ENCODE peak calls at places on chromosome 16, in ten cellular contexts. N is Kasumi-1, U is pulmonary artery endothelial cell, Z is T follicular helper cell, I is lung, Q is kidney tubule cell, D is amygdala, G is IMR-90, F is lower leg skin, V is foreskin fibroblast. H is an unnamed sample.

GRCh38 chr16:31460582-31461002 is 1.3 kb downstream of the ARMC5 start:
- DNase-seq in N (peak; percentile 28), U (no peak), Z (no peak), I (no peak), Q (peak; percentile 52), D (no peak), G (peak; percentile 73), F (no peak), V (peak; percentile 51), H (peak; percentile 67)

GRCh38 chr16:58155839-58156238 is 26.7 kb upstream of the CFAP20 start:
- DNase-seq in N (no peak), U (no peak), Z (no peak), I (no peak), Q (no peak), D (no peak), G (no peak), F (no peak), V (no peak), H (no peak)

GRCh38 chr16:56793504-56793903 is 63.6 kb downstream of the NUP93 start:
- DNase-seq in N (peak; percentile 50), U (no peak), Z (no peak), I (no peak), Q (peak; percentile 52), D (no peak), G (peak; percentile 51), F (no peak), V (peak; percentile 36), H (peak; percentile 22)

GRCh38 chr16:15739940-15740339 is 89.9 kb downstream of the NDE1 start:
- DNase-seq in N (no peak), U (no peak), Z (no peak), I (no peak), Q (no peak), D (no peak), G (no peak), F (no peak), V (no peak), H (no peak)

GRCh38 chr16:35215287-35215686 is 1755.9 kb downstream of the TP53TG3F start:
- DNase-seq in N (no peak), U (no peak), Z (no peak), I (no peak), Q (no peak), D (no peak), G (no peak), F (no peak), V (no peak), H (no peak)

GRCh38 chr16:20740007-20740883 is 1.4 kb downstream of the THUMPD1 start:
- DNase-seq in N (peak; percentile 11), U (no peak), Z (no peak), I (no peak), Q (peak; percentile 46), D (no peak), G (no peak), F (no peak), V (peak; percentile 2), H (no peak)

GRCh38 chr16:6957676-6958075 is 375.0 kb upstream of the RBFOX1 start:
- DNase-seq in N (no peak), U (no peak), Z (no peak), I (no peak), Q (peak; percentile 50), D (no peak), G (no peak), F (no peak), V (no peak), H (no peak)

GRCh38 chr16:17265177-17265576 is 205.6 kb downstream of the XYLT1 start:
- DNase-seq in N (no peak), U (no peak), Z (no peak), I (no peak), Q (no peak), D (no peak), G (no peak), F (no peak), V (no peak), H (no peak)

GRCh38 chr16:64866026-64866425 is 255.8 kb downstream of the CDH11 start:
- DNase-seq in N (no peak), U (no peak), Z (no peak), I (no peak), Q (no peak), D (no peak), G (peak; percentile 36), F (no peak), V (no peak), H (no peak)

GRCh38 chr16:1413684-1414531 is 596 bp downstream of the UNKL start:
- DNase-seq in N (peak; percentile 25), U (no peak), Z (peak; percentile 46), I (peak; percentile 55), Q (peak; percentile 56), D (peak; percentile 64), G (peak; percentile 27), F (no peak), V (peak; percentile 43), H (peak; percentile 23)

GRCh38 chr16:66369055-66369592 is 2.6 kb downstream of the CDH5 start:
- DNase-seq in N (peak; percentile 60), U (no peak), Z (no peak), I (no peak), Q (no peak), D (no peak), G (no peak), F (no peak), V (no peak), H (no peak)

GRCh38 chr16:21663889-21664647 is at the start of gene OTOA:
- DNase-seq in N (no peak), U (no peak), Z (peak; percentile 3), I (no peak), Q (no peak), D (no peak), G (no peak), F (no peak), V (no peak), H (no peak)

H was measured in HCEC 1CT.